ENCODE peak calls at places on chromosomes 12 and 14, in six cellular contexts. F is tibial nerve, X is sigmoid colon, B is A549, E is stomach, U is transverse colon. L is an unnamed sample.
A peak's percentile ranks its signal among the peaks of the same experiment; 100 is the strongest.

GRCh38 chr14:53306267-53306721 is 153.2 kb upstream of the DDHD1 start:
- DNase-seq in F (peak; percentile 29), X (peak; percentile 73), B (peak; percentile 47), E (peak; percentile 34), U (peak; percentile 22), L (peak; percentile 86)

GRCh38 chr12:121911824-121912585 is 6.4 kb upstream of the CFAP251 start:
- DNase-seq in F (no peak), X (no peak), B (no peak), E (no peak), U (no peak), L (no peak)

GRCh38 chr14:50999726-51000125 is 55.4 kb upstream of the PYGL start:
- DNase-seq in F (no peak), X (no peak), B (peak; percentile 55), E (no peak), U (no peak), L (no peak)

GRCh38 chr12:4579305-4580097 is 17.5 kb downstream of the DYRK4 start:
- DNase-seq in F (no peak), X (no peak), B (peak; percentile 35), E (no peak), U (peak; percentile 25), L (no peak)

GRCh38 chr12:24025153-24025798 is 75.8 kb upstream of the SOX5 start:
- DNase-seq in F (no peak), X (no peak), B (no peak), E (no peak), U (no peak), L (no peak)

GRCh38 chr12:94873368-94874085 is 130.0 kb downstream of the NDUFA12 start:
- DNase-seq in F (no peak), X (no peak), B (no peak), E (peak; percentile 28), U (peak; percentile 42), L (peak; percentile 64)

GRCh38 chr12:75855360-75855759 is 176.2 kb downstream of the PHLDA1 start:
- DNase-seq in F (no peak), X (no peak), B (no peak), E (no peak), U (no peak), L (no peak)

GRCh38 chr14:89349196-89350008 is 67.6 kb downstream of the FOXN3 start:
- DNase-seq in F (no peak), X (peak; percentile 81), B (peak; percentile 35), E (peak; percentile 52), U (peak; percentile 53), L (no peak)

GRCh38 chr12:49624919-49625577 is 1.7 kb downstream of the PRPF40B start:
- DNase-seq in F (no peak), X (no peak), B (peak; percentile 39), E (no peak), U (no peak), L (no peak)

GRCh38 chr14:24837280-24838046 is 203.5 kb upstream of the GZMB start:
- DNase-seq in F (no peak), X (no peak), B (no peak), E (no peak), U (no peak), L (no peak)

GRCh38 chr14:54459106-54459505 is 17.9 kb upstream of the CNIH1 start:
- DNase-seq in F (no peak), X (no peak), B (no peak), E (no peak), U (no peak), L (no peak)

GRCh38 chr14:30584058-30584630 is 25.2 kb downstream of the G2E3 start:
- DNase-seq in F (no peak), X (no peak), B (no peak), E (no peak), U (no peak), L (no peak)

GRCh38 chr12:133156125-133156690 is 25.1 kb upstream of the ZNF268 start:
- DNase-seq in F (no peak), X (no peak), B (peak; percentile 17), E (no peak), U (no peak), L (no peak)

GRCh38 chr12:115763982-115764621 is 513.4 kb downstream of the MED13L start:
- DNase-seq in F (no peak), X (no peak), B (peak; percentile 82), E (no peak), U (no peak), L (no peak)

GRCh38 chr12:3558255-3558654 is 67.3 kb downstream of the PRMT8 start:
- DNase-seq in F (no peak), X (no peak), B (no peak), E (no peak), U (no peak), L (no peak)

GRCh38 chr12:43835656-43836454 is at the start of gene TMEM117:
- DNase-seq in F (peak; percentile 22), X (peak; percentile 84), B (peak; percentile 52), E (peak; percentile 70), U (peak; percentile 72), L (peak; percentile 63)

GRCh38 chr12:43964966-43965365 is 129.1 kb downstream of the TMEM117 start:
- DNase-seq in F (no peak), X (no peak), B (peak; percentile 4), E (no peak), U (no peak), L (no peak)

GRCh38 chr14:59582845-59583509 is 6.4 kb upstream of the CCDC175 start:
- DNase-seq in F (no peak), X (no peak), B (no peak), E (no peak), U (no peak), L (no peak)

GRCh38 chr12:122306407-122306806 is 40.1 kb upstream of the VPS33A start:
- DNase-seq in F (no peak), X (no peak), B (peak; percentile 34), E (no peak), U (no peak), L (no peak)

GRCh38 chr12:4353785-4354208 is 25.7 kb downstream of the FGF23 start:
- DNase-seq in F (no peak), X (no peak), B (peak; percentile 19), E (no peak), U (no peak), L (no peak)

GRCh38 chr12:114476159-114476558 is 70.2 kb upstream of the TBX5 start:
- DNase-seq in F (no peak), X (no peak), B (peak; percentile 49), E (no peak), U (no peak), L (no peak)

GRCh38 chr14:50475460-50475859 is 56.9 kb downstream of the MAP4K5 start:
- DNase-seq in F (no peak), X (no peak), B (no peak), E (no peak), U (no peak), L (no peak)

GRCh38 chr12:32455607-32456063 is 56.3 kb downstream of the FGD4 start:
- DNase-seq in F (no peak), X (no peak), B (peak; percentile 81), E (no peak), U (no peak), L (no peak)

GRCh38 chr12:54678131-54678530 is 30.0 kb upstream of the DCD start:
- DNase-seq in F (no peak), X (no peak), B (no peak), E (no peak), U (no peak), L (no peak)

GRCh38 chr12:12788675-12789368 is 3.4 kb downstream of the APOLD1 start:
- DNase-seq in F (no peak), X (peak; percentile 80), B (peak; percentile 89), E (peak; percentile 70), U (peak; percentile 79), L (peak; percentile 74)

GRCh38 chr14:102252834-102253801 is 51.8 kb downstream of the MOK start:
- DNase-seq in F (no peak), X (no peak), B (no peak), E (no peak), U (no peak), L (no peak)

GRCh38 chr12:118981285-118982201 is at the start of gene SRRM4:
- DNase-seq in F (no peak), X (no peak), B (no peak), E (peak; percentile 28), U (no peak), L (no peak)

GRCh38 chr14:104656014-104656714 is 33.3 kb upstream of the INF2 start:
- DNase-seq in F (no peak), X (no peak), B (no peak), E (no peak), U (no peak), L (no peak)

GRCh38 chr14:62894736-62895135 is 150.5 kb downstream of the KCNH5 start:
- DNase-seq in F (no peak), X (no peak), B (no peak), E (no peak), U (no peak), L (no peak)

GRCh38 chr12:388547-389137 is 478 bp downstream of the KDM5A start:
- DNase-seq in F (no peak), X (no peak), B (peak; percentile 37), E (no peak), U (peak; percentile 11), L (no peak)

GRCh38 chr12:69392146-69392928 is 32.8 kb downstream of the YEATS4 start:
- DNase-seq in F (no peak), X (no peak), B (no peak), E (no peak), U (no peak), L (no peak)

GRCh38 chr12:57833672-57834071 is 12.9 kb downstream of the CTDSP2 start:
- DNase-seq in F (no peak), X (no peak), B (no peak), E (no peak), U (no peak), L (no peak)
- H3K27ac ChIP-seq in F (no peak overlapping the region), X (peak overlapping the region; percentile 57), B (no peak overlapping the region), E (peak overlapping the region; percentile 99), U (peak overlapping the region; percentile 98), L (peak overlapping the region; percentile 23)

GRCh38 chr12:57549909-57550627 is at the start of gene KIF5A:
- DNase-seq in F (no peak), X (no peak), B (no peak), E (no peak), U (peak; percentile 49), L (peak; percentile 32)
- TF ChIP-seq EP300 in F (peak; percentile 24), X (no peak), B (no peak), E (no peak), U (no peak), L (no peak)

GRCh38 chr14:32044454-32044853 is 32.6 kb upstream of the ARHGAP5 start:
- DNase-seq in F (no peak), X (no peak), B (no peak), E (no peak), U (no peak), L (no peak)
- H3K4me3 ChIP-seq in F (no peak overlapping the region), X (no peak overlapping the region), B (no peak overlapping the region), E (no peak overlapping the region), U (no peak overlapping the region), L (no peak overlapping the region)

DNA sequence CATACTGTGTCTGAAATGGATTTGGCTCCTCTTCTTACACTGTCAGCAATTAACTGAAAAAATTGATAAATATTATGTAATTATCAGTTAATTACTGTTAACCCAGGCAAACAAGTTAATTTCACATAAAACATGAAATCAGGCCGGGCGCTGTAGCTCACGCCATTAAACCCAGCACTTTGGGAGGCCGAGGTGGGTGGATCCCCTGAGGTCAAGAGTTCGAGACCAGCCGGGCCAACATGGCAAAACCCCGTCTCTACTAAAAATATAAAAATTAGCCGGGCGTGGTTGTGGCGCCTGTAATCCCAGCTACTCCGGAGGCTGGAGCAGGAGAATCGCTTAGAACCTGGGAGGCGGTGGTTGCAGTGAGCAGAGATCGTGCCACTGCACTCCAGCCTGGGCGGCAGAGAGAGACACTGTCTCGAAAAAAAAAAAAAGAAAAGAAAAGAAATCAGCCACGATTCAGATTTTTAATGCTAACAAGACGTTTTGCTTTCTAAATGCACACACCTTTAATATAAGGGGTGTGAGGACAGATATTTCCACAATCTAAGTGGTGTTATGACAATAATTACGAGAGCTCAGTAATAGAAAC is 473 bp upstream of the TMEM19 start:
- DNase-seq in F (no peak), X (no peak), B (peak; percentile 22), E (no peak), U (peak; percentile 14), L (peak; percentile 40)
- H3K27ac ChIP-seq in F (peak overlapping the region; percentile 88), X (peak overlapping the region; percentile 91), B (peak overlapping the region; percentile 96), E (peak overlapping the region; percentile 93), U (peak overlapping the region; percentile 94), L (peak overlapping the region; percentile 66)